ENCODE peak calls at places on chromosomes 6 and 20, in nine cellular contexts. M is breast epithelium; T is astrocyte; B is RWPE1; K is CD4-positive, alpha-beta T cell; C is WERI-Rb-1; O is tibial artery; G is AG04450; Y is left lung. F is an unnamed sample.

GRCh38 chr20:32682508-32682987 is 8.8 kb upstream of the C20orf203 start:
- DNase-seq in M (no peak), T (no peak), B (no peak), K (no peak), C (no peak), O (no peak), G (no peak), Y (no peak), F (no peak)

GRCh38 chr20:37179671-37180524 is 550 bp upstream of the MROH8 start:
- DNase-seq in M (no peak), T (peak), B (peak), K (no peak), C (no peak), O (no peak), G (no peak), Y (no peak), F (no peak)

GRCh38 chr6:26309731-26310142 is 55.3 kb upstream of the BTN3A2 start:
- DNase-seq in M (no peak), T (peak), B (no peak), K (no peak), C (no peak), O (no peak), G (no peak), Y (no peak), F (no peak)

GRCh38 chr20:47789081-47789998 is 4.1 kb upstream of the SULF2 start:
- DNase-seq in M (no peak), T (peak), B (no peak), K (no peak), C (no peak), O (no peak), G (no peak), Y (no peak), F (no peak)

GRCh38 chr20:44579313-44580090 is 2.9 kb upstream of the PKIG start:
- DNase-seq in M (no peak), T (no peak), B (no peak), K (no peak), C (no peak), O (no peak), G (no peak), Y (no peak), F (no peak)

GRCh38 chr20:60572991-60573390 is 614.8 kb downstream of the CDH26 start:
- DNase-seq in M (no peak), T (no peak), B (no peak), K (no peak), C (no peak), O (no peak), G (no peak), Y (no peak), F (no peak)

GRCh38 chr6:31792741-31793140 is 2.8 kb downstream of the VARS1 start:
- DNase-seq in M (no peak), T (peak), B (peak), K (no peak), C (no peak), O (no peak), G (no peak), Y (peak), F (no peak)

GRCh38 chr20:47330071-47330470 is 26.4 kb downstream of the ZMYND8 start:
- DNase-seq in M (no peak), T (no peak), B (no peak), K (no peak), C (no peak), O (no peak), G (no peak), Y (no peak), F (no peak)

GRCh38 chr6:148446681-148447080 is 104.0 kb downstream of the SASH1 start:
- DNase-seq in M (no peak), T (no peak), B (no peak), K (no peak), C (no peak), O (no peak), G (no peak), Y (no peak), F (no peak)

GRCh38 chr6:70709826-70710225 is 42.1 kb downstream of the SMAP1 start:
- DNase-seq in M (no peak), T (peak), B (peak), K (no peak), C (no peak), O (no peak), G (peak), Y (no peak), F (no peak)

GRCh38 chr6:160121981-160122380 is 366 bp downstream of the SLC22A1 start:
- DNase-seq in M (no peak), T (no peak), B (no peak), K (no peak), C (no peak), O (no peak), G (no peak), Y (no peak), F (no peak)

GRCh38 chr6:162198072-162198471 is 529.5 kb downstream of the PRKN start:
- DNase-seq in M (no peak), T (no peak), B (no peak), K (no peak), C (no peak), O (no peak), G (no peak), Y (no peak), F (no peak)

GRCh38 chr6:32625137-32625536 is 12.1 kb upstream of the HLA-DQA1 start:
- DNase-seq in M (no peak), T (no peak), B (no peak), K (no peak), C (no peak), O (no peak), G (no peak), Y (no peak), F (no peak)

DNA sequence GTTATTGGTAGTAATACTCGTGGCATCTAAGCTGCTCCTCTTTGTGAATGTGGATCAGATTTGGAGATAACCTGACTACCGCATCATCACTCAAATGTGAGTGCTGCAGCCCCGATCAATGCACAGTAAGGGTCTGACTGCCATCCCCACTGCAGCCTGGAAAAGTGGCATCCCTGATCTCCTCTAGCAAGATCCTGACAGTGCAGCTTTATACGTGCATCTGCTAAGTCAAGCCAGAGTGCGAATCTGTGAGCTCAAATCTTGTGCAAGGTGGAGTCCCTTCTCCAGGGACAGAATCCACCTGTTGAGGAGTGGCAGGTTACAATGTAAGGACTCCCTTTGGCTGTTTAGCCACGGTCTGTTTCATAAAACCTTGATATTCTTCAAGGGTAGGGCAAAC is 215.0 kb upstream of the EXOC2 start:
- DNase-seq in M (no peak), T (no peak), B (no peak), K (no peak), C (no peak), O (no peak), G (no peak), Y (no peak), F (no peak)
- H3K27ac ChIP-seq in M (no peak), T (no peak), B (no peak), K (no peak), C (no peak), O (no peak), G (no peak), Y (no peak), F (no peak)

GRCh38 chr6:157380458-157380778 is 572 bp upstream of the ZDHHC14 start:
- DNase-seq in M (no peak), T (no peak), B (no peak), K (peak), C (no peak), O (no peak), G (no peak), Y (no peak), F (no peak)

GRCh38 chr6:157380779-157381561 is at the start of gene ZDHHC14:
- DNase-seq in M (peak), T (peak), B (peak), K (peak), C (peak), O (peak), G (peak), Y (peak), F (peak)

GRCh38 chr6:157379656-157380457 is 1.1 kb upstream of the ZDHHC14 start:
- DNase-seq in M (peak), T (peak), B (peak), K (peak), C (peak), O (peak), G (peak), Y (peak), F (peak)

GRCh38 chr6:157383471-157383870 is 2.5 kb downstream of the ZDHHC14 start:
- DNase-seq in M (no peak), T (no peak), B (no peak), K (no peak), C (no peak), O (no peak), G (no peak), Y (no peak), F (no peak)

DNA sequence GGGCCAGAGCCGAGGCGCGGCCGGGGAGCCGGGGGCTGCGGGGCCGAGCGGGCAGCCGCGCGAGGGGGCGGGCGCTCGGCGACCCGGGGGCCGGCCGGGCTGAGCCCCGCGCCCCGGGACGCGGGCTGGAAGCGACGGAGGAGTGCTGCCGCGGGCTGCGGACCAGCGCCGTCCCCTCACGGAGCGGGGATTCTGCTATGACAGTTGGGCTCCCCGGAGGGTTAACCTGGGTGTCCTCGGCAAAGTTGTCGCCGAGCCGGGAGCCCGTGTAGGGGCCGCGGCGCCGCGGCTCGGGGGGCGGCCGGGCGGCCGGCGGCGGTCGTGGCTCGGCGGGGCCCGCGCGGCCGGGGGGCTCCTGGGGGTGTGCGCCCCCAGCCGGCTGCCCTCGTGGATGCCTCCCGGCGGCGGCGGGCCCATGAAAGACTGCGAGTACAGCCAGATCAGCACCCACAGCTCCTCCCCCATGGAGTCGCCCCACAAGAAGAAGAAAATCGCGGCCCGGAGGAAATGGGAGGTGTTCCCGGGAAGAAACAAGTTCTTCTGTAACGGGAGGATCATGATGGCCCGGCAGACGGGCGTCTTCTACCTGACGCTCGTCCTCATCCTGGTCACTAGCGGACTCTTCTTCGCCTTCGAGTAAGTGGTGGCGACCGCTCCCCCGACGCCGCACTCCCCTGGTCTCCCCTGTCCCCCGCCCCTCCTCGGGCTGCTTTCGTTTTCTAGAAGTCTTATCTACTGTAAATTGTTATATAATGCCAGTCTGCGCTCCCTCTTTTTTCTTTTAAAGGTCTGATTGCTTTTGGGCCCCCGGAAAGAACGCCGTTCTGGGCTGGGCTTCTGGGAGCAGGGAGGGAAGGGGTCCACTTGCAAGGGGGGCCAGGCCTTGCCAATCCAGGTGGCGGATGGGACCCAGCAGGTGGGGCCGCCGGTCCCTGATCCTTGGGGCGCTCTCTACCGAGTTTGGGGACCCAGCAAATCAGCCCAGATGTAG is 936 bp downstream of the ZDHHC14 start:
- DNase-seq in M (peak), T (peak), B (peak), K (peak), C (peak), O (peak), G (peak), Y (peak), F (peak)
- TF ChIP-seq CTCF in M (no peak), T (no peak), B (peak), K (no peak), C (peak), O (no peak), G (peak), Y (no peak), F (no peak)

DNA sequence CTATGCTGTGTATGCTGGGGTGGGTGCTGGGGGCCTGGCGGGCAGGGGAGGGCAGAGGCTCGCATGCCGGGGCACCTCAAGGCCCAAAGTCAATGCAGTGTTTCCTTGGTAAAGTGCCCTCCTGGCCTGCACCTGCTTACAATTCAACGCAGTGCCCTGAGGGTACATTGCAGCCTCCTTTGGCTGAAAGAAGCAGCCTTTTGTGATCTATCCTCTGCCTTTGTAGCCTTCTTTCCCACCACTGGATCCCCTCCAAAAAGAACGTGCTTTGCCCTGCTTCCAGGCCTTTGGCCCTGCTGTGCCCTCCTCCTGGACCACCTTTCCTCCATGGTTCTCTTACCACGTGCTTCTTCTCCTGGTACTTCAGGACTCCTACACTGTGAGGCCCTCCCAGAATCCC is 113.6 kb upstream of the PTPN1 start:
- DNase-seq in M (no peak), T (no peak), B (no peak), K (no peak), C (no peak), O (no peak), G (no peak), Y (no peak), F (no peak)
- H3K27ac ChIP-seq in M (no peak), T (no peak), B (peak), K (no peak), C (no peak), O (peak), G (no peak), Y (no peak), F (peak)

DNA sequence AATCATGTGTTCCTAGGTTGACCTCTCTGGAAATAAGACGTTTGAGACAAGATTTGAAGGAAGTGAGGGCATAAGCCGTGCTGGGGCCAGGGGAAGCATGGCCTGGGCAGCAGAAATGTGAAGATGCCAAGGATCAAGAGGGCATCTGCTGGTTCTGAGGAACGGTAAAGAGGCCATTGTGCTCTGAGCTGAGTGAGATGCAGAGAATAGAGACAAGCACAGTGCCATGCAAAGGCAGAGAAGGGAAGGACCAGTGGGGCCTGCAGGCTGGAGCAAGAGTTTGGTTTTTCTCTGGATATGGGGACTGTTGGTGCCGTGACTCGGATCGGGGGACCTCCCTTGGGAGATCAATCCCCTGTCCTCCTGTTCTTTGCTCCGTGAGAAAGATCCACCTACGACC is 50.8 kb downstream of the SMPDL3A start:
- DNase-seq in M (no peak), T (no peak), B (no peak), K (no peak), C (no peak), O (no peak), G (no peak), Y (no peak), F (no peak)
- TF ChIP-seq CTCF in M (no peak), T (no peak), B (no peak), K (no peak), C (no peak), O (no peak), G (no peak), Y (no peak), F (no peak)

GRCh38 chr6:129749749-129750120 is 39.8 kb upstream of the ARHGAP18 start:
- DNase-seq in M (no peak), T (peak), B (peak), K (no peak), C (no peak), O (no peak), G (no peak), Y (no peak), F (peak)

GRCh38 chr6:129748212-129748900 is 38.4 kb upstream of the ARHGAP18 start:
- DNase-seq in M (peak), T (peak), B (peak), K (peak), C (no peak), O (peak), G (no peak), Y (no peak), F (peak)

GRCh38 chr6:129750390-129750789 is 40.4 kb upstream of the ARHGAP18 start:
- DNase-seq in M (no peak), T (no peak), B (no peak), K (no peak), C (no peak), O (no peak), G (no peak), Y (no peak), F (no peak)

GRCh38 chr6:129748901-129749748 is 39.1 kb upstream of the ARHGAP18 start:
- DNase-seq in M (no peak), T (peak), B (peak), K (no peak), C (no peak), O (no peak), G (no peak), Y (no peak), F (no peak)

GRCh38 chr6:129747588-129748112 is 37.7 kb upstream of the ARHGAP18 start:
- DNase-seq in M (no peak), T (no peak), B (no peak), K (no peak), C (no peak), O (no peak), G (no peak), Y (no peak), F (no peak)
- H3K27ac ChIP-seq in M (no peak), T (no peak), B (no peak), K (peak), C (no peak), O (no peak), G (no peak), Y (no peak), F (no peak)

GRCh38 chr6:167907837-167908681 is 81.3 kb downstream of the AFDN start:
- DNase-seq in M (no peak), T (peak), B (peak), K (no peak), C (peak), O (no peak), G (no peak), Y (no peak), F (no peak)

GRCh38 chr6:167910652-167911051 is 83.9 kb downstream of the AFDN start:
- DNase-seq in M (no peak), T (no peak), B (no peak), K (no peak), C (no peak), O (no peak), G (no peak), Y (no peak), F (no peak)

GRCh38 chr6:167912494-167912893 is 85.0 kb upstream of the KIF25 start:
- DNase-seq in M (no peak), T (no peak), B (no peak), K (no peak), C (no peak), O (no peak), G (no peak), Y (no peak), F (no peak)

GRCh38 chr6:167906899-167907298 is 80.2 kb downstream of the AFDN start:
- DNase-seq in M (peak), T (no peak), B (peak), K (no peak), C (no peak), O (peak), G (no peak), Y (no peak), F (no peak)

DNA sequence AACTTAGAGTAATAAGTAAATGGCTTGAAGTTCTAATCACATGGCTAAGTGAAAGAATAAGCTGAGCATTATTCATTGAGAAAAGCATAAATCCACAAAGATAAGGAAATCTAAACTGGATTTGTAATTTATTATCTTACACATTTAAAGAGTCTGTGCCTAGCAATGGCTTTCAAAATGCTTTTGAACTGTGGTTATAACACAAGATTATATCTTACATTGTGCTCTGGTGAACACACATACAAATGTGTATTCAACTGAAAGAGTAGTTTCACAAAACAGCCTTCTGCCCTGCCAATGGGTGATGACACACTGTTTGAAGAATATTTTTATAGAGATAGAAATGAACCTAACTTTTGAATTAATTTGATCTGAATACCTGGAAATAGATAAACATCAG is 83.3 kb downstream of the AFDN start:
- DNase-seq in M (no peak), T (no peak), B (no peak), K (no peak), C (no peak), O (no peak), G (no peak), Y (no peak), F (no peak)
- TF ChIP-seq CTCF in M (no peak), T (no peak), B (no peak), K (no peak), C (no peak), O (no peak), G (no peak), Y (no peak), F (no peak)

F was measured in tibial nerve.